ENCODE peak calls at places on chromosomes 2 and 18, in four cellular contexts. X is stromal cell of bone marrow, S is fibroblast of lung, P is ACHN. U is an unnamed sample.

GRCh38 chr18:49127606-49128190 is 176.9 kb upstream of the SMAD7 start:
- DNase-seq in S (no peak), P (no peak), X (no peak), U (no peak)

GRCh38 chr18:25650201-25650941 is 298.4 kb upstream of the ZNF521 start:
- DNase-seq in X (peak; percentile 86), S (peak; percentile 99), P (peak; percentile 96), U (peak; percentile 36)

GRCh38 chr2:134351899-134352298 is 98.0 kb downstream of the MGAT5 start:
- DNase-seq in S (no peak), P (no peak), X (no peak), U (no peak)

GRCh38 chr2:210428415-210429179 is 48.0 kb downstream of the LANCL1 start:
- DNase-seq in P (no peak), S (no peak), X (peak; percentile 61), U (no peak)

GRCh38 chr2:144015655-144016245 is 504.2 kb downstream of the ZEB2 start:
- DNase-seq in X (peak; percentile 51), S (peak; percentile 90), P (no peak), U (peak; percentile 48)

GRCh38 chr2:158619496-158619895 is 162.7 kb downstream of the PKP4 start:
- DNase-seq in X (no peak), S (peak; percentile 70), P (peak; percentile 25), U (no peak)

GRCh38 chr18:12751891-12752290 is 49.0 kb downstream of the PSMG2 start:
- DNase-seq in P (no peak), X (no peak), S (no peak), U (no peak)

GRCh38 chr2:190533968-190534309 is 583 bp downstream of the NEMP2 start:
- DNase-seq in P (no peak), S (no peak), X (no peak), U (peak; percentile 17)

GRCh38 chr2:177149155-177149503 is 63.5 kb upstream of the HNRNPA3 start:
- DNase-seq in P (no peak), S (no peak), X (no peak), U (no peak)

GRCh38 chr18:36627616-36628015 is 201.2 kb downstream of the TPGS2 start:
- DNase-seq in X (no peak), S (no peak), P (no peak), U (no peak)

GRCh38 chr2:6657872-6658271 is 207.8 kb downstream of the CMPK2 start:
- DNase-seq in S (no peak), X (no peak), P (no peak), U (no peak)